ENCODE peak calls at places on chromosome 16, in eight cellular contexts. U is mucosa of descending colon, I is HFF-Myc, E is AG04450, Z is heart right ventricle, Y is bronchial epithelial cell, Q is ascending aorta, L is body of pancreas. T is an unnamed sample.

GRCh38 chr16:47732806-47733150 is 271.6 kb downstream of the PHKB start:
- DNase-seq in Q (no peak), I (peak), U (no peak), Z (no peak), L (no peak), Y (peak), E (peak), T (no peak)

GRCh38 chr16:23635958-23636357 is 5.2 kb downstream of the PALB2 start:
- DNase-seq in I (no peak), E (no peak), Y (no peak), Z (no peak), L (no peak), U (no peak), Q (no peak), T (no peak)

GRCh38 chr16:69727916-69728270 is 1.5 kb upstream of the NQO1 start:
- DNase-seq in Q (no peak), Y (no peak), Z (no peak), L (no peak), U (peak), E (no peak), I (no peak), T (no peak)

GRCh38 chr16:70647461-70648359 is 1.4 kb downstream of the IL34 start:
- DNase-seq in U (no peak), Z (no peak), Q (no peak), I (no peak), Y (no peak), E (no peak), L (no peak), T (no peak)

GRCh38 chr16:4323845-4324478 is 8.1 kb downstream of the GLIS2 start:
- DNase-seq in I (no peak), Y (no peak), L (peak), E (no peak), Q (no peak), U (no peak), Z (peak), T (no peak)

GRCh38 chr16:66434619-66435430 is 7.7 kb downstream of the BEAN1 start:
- DNase-seq in Q (no peak), I (no peak), U (no peak), Z (no peak), E (no peak), Y (no peak), L (no peak), T (no peak)

GRCh38 chr16:73339821-73340220 is 291.9 kb upstream of the ZFHX3 start:
- DNase-seq in Q (no peak), U (no peak), Y (no peak), Z (no peak), E (no peak), I (no peak), L (no peak), T (no peak)

GRCh38 chr16:85225721-85226120 is 113.4 kb upstream of the CIBAR2 start:
- DNase-seq in Q (no peak), I (no peak), Y (no peak), Z (no peak), E (no peak), L (no peak), U (no peak), T (no peak)

DNA sequence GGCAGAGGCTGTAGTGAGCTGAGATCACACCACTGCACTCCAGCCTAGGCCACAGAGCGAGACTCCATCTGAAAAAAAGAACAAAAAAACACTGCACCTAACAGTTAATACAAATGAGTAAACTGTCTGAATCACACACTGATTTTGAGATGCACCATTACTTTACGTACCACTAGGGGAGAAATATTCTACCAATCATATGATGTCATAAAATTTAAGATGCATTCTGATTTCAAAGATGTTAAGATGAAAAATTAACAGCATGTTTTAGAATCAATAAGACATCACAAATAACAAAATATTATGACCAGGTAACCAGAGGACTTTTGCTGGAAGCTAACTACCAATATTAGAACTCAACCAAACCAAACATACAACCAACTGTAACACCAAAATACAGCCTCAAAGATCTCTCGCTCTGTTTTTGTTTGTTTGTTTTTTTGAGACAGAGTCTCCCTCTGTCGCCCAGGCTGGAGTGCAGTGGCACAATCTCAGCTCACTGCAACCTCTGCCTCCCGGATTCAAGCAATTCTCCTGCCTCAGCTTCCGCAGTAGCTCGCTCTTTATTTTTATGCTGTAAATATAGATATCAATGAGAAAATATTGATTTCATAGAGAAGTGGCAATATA is 31.6 kb downstream of the GLG1 start:
- DNase-seq in Y (no peak), L (no peak), I (no peak), E (no peak), U (no peak), Z (no peak), Q (no peak), T (no peak)
- TF ChIP-seq CTCF in Y (no peak), L (no peak), I (no peak), E (no peak), U (no peak), Z (no peak), Q (no peak), T (no peak)

DNA sequence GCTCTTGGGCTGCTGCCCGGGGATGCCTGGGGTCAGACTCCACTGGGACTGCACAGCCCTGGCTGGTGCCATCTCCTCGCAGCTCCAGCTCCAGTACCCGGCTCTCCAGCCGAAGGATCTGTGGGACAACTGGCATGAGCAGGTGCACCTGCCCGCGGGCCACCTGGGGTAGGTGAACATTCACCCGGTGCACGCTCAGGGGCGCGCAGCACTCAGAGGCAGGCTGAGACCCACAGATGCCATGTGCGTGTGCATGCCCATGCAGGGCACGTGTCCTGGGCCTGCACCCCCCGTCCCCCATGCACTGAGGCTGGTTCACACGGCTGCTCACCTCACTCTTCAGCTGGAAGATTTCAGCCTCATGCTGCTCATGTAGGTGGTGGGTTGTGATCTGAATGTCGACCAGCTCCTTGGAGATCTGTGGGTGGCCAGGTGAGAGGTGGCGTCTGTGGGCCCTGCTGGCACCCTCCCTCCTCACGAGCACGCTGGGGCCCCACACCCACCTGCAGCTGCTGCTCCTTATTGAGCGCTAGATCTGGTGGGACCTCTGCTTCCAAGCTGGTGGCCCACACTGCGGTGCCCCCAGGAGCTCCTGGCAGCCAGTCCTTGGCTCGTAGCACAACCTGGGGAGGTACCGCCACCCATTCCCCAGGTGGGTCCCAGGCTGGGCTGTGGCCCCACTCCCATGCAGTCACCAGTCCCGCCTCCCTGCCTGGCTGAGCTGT is 618 bp downstream of the CCDC78 start:
- DNase-seq in Q (no peak), L (no peak), I (no peak), E (no peak), U (no peak), Y (no peak), Z (no peak), T (no peak)
- H3K4me3 ChIP-seq in Q (no peak), L (no peak), I (no peak), E (no peak), U (no peak), Y (no peak), Z (no peak), T (peak)

DNA sequence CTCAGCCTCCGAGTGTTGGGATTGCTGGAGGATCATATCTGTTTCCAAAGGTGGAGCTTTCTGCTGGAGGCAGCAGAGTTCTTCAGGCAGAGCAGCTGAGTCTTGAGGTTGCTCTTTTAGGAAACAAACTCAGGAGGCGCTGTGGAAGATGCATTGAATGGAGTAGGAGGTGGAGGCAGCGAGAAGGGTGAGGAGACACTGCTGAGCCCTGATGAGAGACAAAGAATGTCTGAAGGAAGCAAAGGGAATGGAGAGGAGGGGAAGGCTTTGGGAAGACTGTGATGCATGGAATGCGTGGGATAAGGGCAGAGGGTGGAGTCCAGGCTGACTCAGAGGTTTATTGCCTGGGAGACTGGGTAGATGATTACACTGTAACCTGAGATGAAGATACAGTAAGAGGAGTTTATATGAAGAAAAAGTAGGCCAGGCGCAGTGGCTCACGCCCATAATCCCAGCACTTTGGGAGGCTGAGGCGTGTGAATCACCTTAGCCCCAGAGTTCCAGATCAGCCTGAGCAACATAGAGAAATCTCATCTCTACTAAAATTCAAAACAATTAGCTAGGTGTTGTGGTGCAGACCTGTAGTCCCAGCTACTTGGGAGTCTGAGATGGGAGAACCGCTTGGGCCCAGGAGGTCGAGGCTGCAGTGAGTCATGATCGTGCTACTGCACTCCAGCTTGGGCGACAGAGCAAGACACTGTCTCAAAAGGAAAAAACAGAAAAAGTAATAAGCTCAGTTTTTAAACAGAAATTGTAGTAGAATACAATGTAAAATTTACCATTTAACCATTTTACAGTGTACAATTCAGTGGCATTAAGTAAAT is 17.8 kb upstream of the TMEM219 start:
- DNase-seq in Q (no peak), I (peak), Y (peak), Z (no peak), U (peak), E (peak), L (peak), T (peak)
- TF ChIP-seq CTCF in Q (no peak), I (peak), Y (peak), Z (no peak), U (no peak), E (peak), L (no peak), T (peak)

GRCh38 chr16:61237804-61238485 is 798.3 kb downstream of the CDH8 start:
- DNase-seq in E (no peak), U (no peak), I (no peak), Q (no peak), L (no peak), Z (no peak), Y (no peak), T (no peak)
- H3K4me3 ChIP-seq in E (no peak), U (no peak), I (no peak), Q (no peak), L (no peak), Z (no peak), Y (no peak), T (no peak)

DNA sequence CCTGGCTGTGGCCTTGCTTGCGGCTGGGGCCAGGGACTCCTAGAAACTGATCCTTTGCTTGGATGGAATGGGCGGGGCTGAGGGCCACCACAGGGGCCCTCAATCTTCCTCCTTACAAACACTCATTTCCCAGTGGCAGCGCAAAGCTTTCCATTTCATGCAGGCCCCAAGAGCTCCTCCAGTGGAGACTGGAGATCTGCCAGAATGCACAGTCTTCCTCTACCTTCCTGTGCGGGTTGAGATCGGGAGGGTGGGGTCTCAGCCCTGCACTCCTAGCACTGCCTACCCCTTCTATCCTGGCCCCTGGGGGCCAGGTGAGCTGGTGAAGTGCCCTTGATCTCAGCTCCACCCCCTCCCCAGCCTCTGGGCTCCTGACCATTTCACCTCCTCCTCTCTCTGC is 1.7 kb downstream of the NRN1L start:
- DNase-seq in Y (no peak), Z (no peak), Q (no peak), I (no peak), L (no peak), U (no peak), E (no peak), T (no peak)
- TF ChIP-seq CTCF in Y (no peak), Z (no peak), Q (no peak), I (no peak), L (no peak), U (no peak), E (no peak), T (no peak)

GRCh38 chr16:28984619-28985135 is at the start of gene LAT:
- DNase-seq in Y (no peak), Q (no peak), Z (no peak), U (peak), I (no peak), E (no peak), L (no peak), T (no peak)
- H3K4me3 ChIP-seq in Y (no peak), Q (no peak), Z (no peak), U (no peak), I (no peak), E (no peak), L (no peak), T (no peak)

GRCh38 chr16:25925466-25925865 is 233.7 kb downstream of the HS3ST4 start:
- DNase-seq in I (no peak), E (no peak), L (no peak), Z (no peak), Q (no peak), Y (no peak), U (no peak), T (no peak)
- TF ChIP-seq CTCF in I (no peak), E (no peak), L (no peak), Z (no peak), Q (no peak), Y (no peak), U (no peak), T (no peak)

DNA sequence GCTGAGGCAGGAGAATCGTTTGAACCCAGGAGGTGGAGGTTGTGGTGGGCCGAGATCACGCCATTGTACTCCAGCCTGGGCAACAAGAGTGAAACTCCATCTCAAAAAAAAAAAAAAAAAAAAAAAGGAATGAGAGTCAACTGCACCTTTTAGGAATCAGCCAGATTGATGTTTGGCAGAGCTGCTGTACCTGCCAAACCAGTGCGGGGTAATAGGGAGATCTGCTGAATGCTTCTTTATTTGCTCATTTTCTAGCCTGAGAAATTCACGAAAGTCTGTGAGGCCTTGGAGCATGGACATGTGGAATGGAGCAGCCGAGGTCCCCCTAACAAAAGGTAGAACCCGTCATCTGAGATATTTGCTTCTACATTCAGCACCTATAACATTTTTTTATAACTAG is 18.4 kb downstream of the OGFOD1 start:
- DNase-seq in I (no peak), Q (no peak), U (no peak), E (no peak), Y (no peak), L (no peak), Z (no peak), T (no peak)
- H3K4me3 ChIP-seq in I (no peak), Q (no peak), U (no peak), E (no peak), Y (no peak), L (no peak), Z (no peak), T (no peak)

DNA sequence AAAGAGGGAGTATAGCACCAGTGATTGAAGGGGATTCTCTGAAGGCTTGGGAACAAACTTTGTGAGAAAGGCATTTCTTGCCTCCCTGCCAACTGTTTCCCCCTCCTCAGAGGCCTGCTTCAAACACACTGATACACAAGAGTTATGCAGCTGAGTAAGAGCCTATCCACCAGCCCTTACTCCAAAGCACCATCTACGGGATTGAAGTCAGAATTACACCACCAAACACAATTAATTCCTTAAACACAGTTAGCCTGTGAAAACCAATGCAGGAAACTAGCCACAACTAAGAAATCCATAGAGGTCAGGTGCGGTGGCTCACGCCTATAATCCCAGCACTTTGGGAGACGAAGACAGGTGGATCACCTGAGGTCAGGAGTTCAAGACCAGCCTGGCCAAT is 138.3 kb downstream of the SHCBP1 start:
- DNase-seq in Z (no peak), Q (no peak), L (no peak), Y (no peak), E (no peak), U (no peak), I (no peak), T (no peak)
- TF ChIP-seq CTCF in Z (no peak), Q (no peak), L (no peak), Y (no peak), E (no peak), U (no peak), I (no peak), T (peak)